ENCODE peak calls at places on chromosomes 7 and 10, in four cellular contexts. One of them, this sample, is unnamed.

GRCh38 chr10:67438605-67439258 is 257.3 kb downstream of the CTNNA3 start:
- DNase-seq in K562: no peak
- DNase-seq in H1: no peak
- DNase-seq in GM12878: no peak
- DNase-seq in this sample: no peak

GRCh38 chr10:126110434-126110833 is 214.1 kb downstream of the FANK1 start:
- DNase-seq in GM12878: no peak
- DNase-seq in H1: no peak
- DNase-seq in K562: no peak
- DNase-seq in this sample: peak

GRCh38 chr7:85554294-85554877 is 367.5 kb upstream of the SEMA3D start:
- DNase-seq in GM12878: no peak
- DNase-seq in K562: peak
- DNase-seq in H1: no peak
- DNase-seq in this sample: peak

GRCh38 chr7:116552616-116553015 is 27.8 kb downstream of the CAV1 start:
- DNase-seq in H1: no peak
- DNase-seq in K562: no peak
- DNase-seq in GM12878: no peak
- DNase-seq in this sample: peak

GRCh38 chr7:35356495-35356894 is 102.6 kb upstream of the TBX20 start:
- DNase-seq in GM12878: no peak
- DNase-seq in H1: no peak
- DNase-seq in K562: no peak
- DNase-seq in this sample: no peak

GRCh38 chr10:121753726-121754476 is 155.7 kb upstream of the FGFR2 start:
- DNase-seq in K562: no peak
- DNase-seq in H1: no peak
- DNase-seq in GM12878: peak
- DNase-seq in this sample: peak

GRCh38 chr10:100679327-100679726 is 66.1 kb upstream of the PAX2 start:
- DNase-seq in GM12878: no peak
- DNase-seq in K562: no peak
- DNase-seq in H1: no peak
- DNase-seq in this sample: no peak

GRCh38 chr7:155776606-155777005 is 35.7 kb downstream of the SHH start:
- DNase-seq in H1: no peak
- DNase-seq in K562: no peak
- DNase-seq in GM12878: no peak
- DNase-seq in this sample: no peak

GRCh38 chr7:142776206-142776844 is 5.6 kb downstream of the PRSS2 start:
- DNase-seq in H1: no peak
- DNase-seq in K562: no peak
- DNase-seq in GM12878: no peak
- DNase-seq in this sample: peak

GRCh38 chr10:132644544-132645530 is 107.2 kb downstream of the INPP5A start:
- DNase-seq in GM12878: no peak
- DNase-seq in K562: no peak
- DNase-seq in H1: no peak
- DNase-seq in this sample: no peak

GRCh38 chr10:110471566-110472139 is 26.1 kb upstream of the DUSP5 start:
- DNase-seq in H1: no peak
- DNase-seq in K562: no peak
- DNase-seq in GM12878: no peak
- DNase-seq in this sample: peak

GRCh38 chr10:116490028-116490662 is 55.6 kb upstream of the PNLIP start:
- DNase-seq in H1: no peak
- DNase-seq in GM12878: no peak
- DNase-seq in K562: peak
- DNase-seq in this sample: peak

GRCh38 chr7:148540041-148540738 is 50.4 kb upstream of the C7orf33 start:
- DNase-seq in H1: no peak
- DNase-seq in GM12878: no peak
- DNase-seq in K562: no peak
- DNase-seq in this sample: peak

GRCh38 chr10:119872860-119873671 is 423 bp upstream of the MCMBP start:
- DNase-seq in K562: peak
- DNase-seq in GM12878: peak
- DNase-seq in H1: peak
- DNase-seq in this sample: peak

GRCh38 chr10:1412531-1413189 is 324.7 kb downstream of the ADARB2 start:
- DNase-seq in K562: no peak
- DNase-seq in H1: no peak
- DNase-seq in GM12878: no peak
- DNase-seq in this sample: no peak

GRCh38 chr10:122307669-122308486 is 36.8 kb downstream of the BTBD16 start:
- DNase-seq in H1: no peak
- DNase-seq in GM12878: peak
- DNase-seq in K562: peak
- DNase-seq in this sample: peak

GRCh38 chr7:146321301-146321700 is 204.7 kb downstream of the CNTNAP2 start:
- DNase-seq in H1: no peak
- DNase-seq in GM12878: no peak
- DNase-seq in K562: no peak
- DNase-seq in this sample: no peak

GRCh38 chr10:6077071-6077675 is 11.7 kb upstream of the RBM17 start:
- DNase-seq in K562: no peak
- DNase-seq in H1: no peak
- DNase-seq in GM12878: no peak
- DNase-seq in this sample: no peak

GRCh38 chr10:79942261-79943185 is 6.4 kb downstream of the SFTPD start:
- DNase-seq in H1: peak
- DNase-seq in K562: no peak
- DNase-seq in GM12878: no peak
- DNase-seq in this sample: no peak

GRCh38 chr7:143280160-143280559 is 4.6 kb upstream of the TMEM139 start:
- DNase-seq in GM12878: no peak
- DNase-seq in K562: no peak
- DNase-seq in H1: no peak
- DNase-seq in this sample: no peak

GRCh38 chr10:48935141-48935540 is 4.5 kb downstream of the LRRC18 start:
- DNase-seq in H1: no peak
- DNase-seq in K562: no peak
- DNase-seq in GM12878: no peak
- DNase-seq in this sample: no peak

GRCh38 chr7:158572000-158572828 is 15.4 kb downstream of the PTPRN2 start:
- DNase-seq in H1: no peak
- DNase-seq in GM12878: no peak
- DNase-seq in K562: peak
- DNase-seq in this sample: no peak

GRCh38 chr7:158819571-158820203 is 9.6 kb downstream of the ESYT2 start:
- DNase-seq in H1: no peak
- DNase-seq in K562: peak
- DNase-seq in GM12878: no peak
- DNase-seq in this sample: no peak

GRCh38 chr7:79292834-79293233 is 160.6 kb downstream of the MAGI2 start:
- DNase-seq in K562: no peak
- DNase-seq in H1: no peak
- DNase-seq in GM12878: no peak
- DNase-seq in this sample: no peak

GRCh38 chr7:45185028-45185863 is 27.7 kb downstream of the RAMP3 start:
- DNase-seq in GM12878: no peak
- DNase-seq in K562: no peak
- DNase-seq in H1: no peak
- DNase-seq in this sample: no peak

GRCh38 chr7:144531181-144531580 is 127.7 kb upstream of the NOBOX start:
- DNase-seq in H1: no peak
- DNase-seq in GM12878: no peak
- DNase-seq in K562: no peak
- DNase-seq in this sample: no peak

GRCh38 chr10:125035136-125035535 is 93.2 kb downstream of the ZRANB1 start:
- DNase-seq in GM12878: no peak
- DNase-seq in K562: no peak
- DNase-seq in H1: no peak
- DNase-seq in this sample: peak

GRCh38 chr10:59177031-59177861 is 803 bp downstream of the PHYHIPL start:
- DNase-seq in GM12878: no peak
- DNase-seq in H1: no peak
- DNase-seq in K562: no peak
- DNase-seq in this sample: peak

GRCh38 chr10:124639646-124640045 is 104.5 kb downstream of the FAM53B start:
- DNase-seq in K562: no peak
- DNase-seq in H1: no peak
- DNase-seq in GM12878: no peak
- DNase-seq in this sample: no peak

GRCh38 chr7:5693529-5693928 is 87.9 kb downstream of the RNF216 start:
- DNase-seq in GM12878: peak
- DNase-seq in K562: no peak
- DNase-seq in H1: no peak
- DNase-seq in this sample: peak

GRCh38 chr10:7408494-7409044 is 2.3 kb downstream of the SFMBT2 start:
- DNase-seq in H1: peak
- DNase-seq in K562: peak
- DNase-seq in GM12878: no peak
- DNase-seq in this sample: peak

GRCh38 chr7:66896441-66896840 is 24.6 kb upstream of the TMEM248 start:
- DNase-seq in GM12878: no peak
- DNase-seq in K562: no peak
- DNase-seq in H1: no peak
- DNase-seq in this sample: no peak

GRCh38 chr7:96949766-96950165 is 55.6 kb upstream of the DLX6 start:
- DNase-seq in K562: no peak
- DNase-seq in H1: no peak
- DNase-seq in GM12878: no peak
- DNase-seq in this sample: no peak

GRCh38 chr10:60944159-60944909 is at the start of gene RHOBTB1:
- DNase-seq in K562: peak
- DNase-seq in H1: peak
- DNase-seq in GM12878: no peak
- DNase-seq in this sample: peak
- TF ChIP-seq CHD1 in K562: no peak
- TF ChIP-seq CHD1 in H1: no peak
- TF ChIP-seq CHD1 in GM12878: no peak
- TF ChIP-seq CHD1 in this sample: no peak

DNA sequence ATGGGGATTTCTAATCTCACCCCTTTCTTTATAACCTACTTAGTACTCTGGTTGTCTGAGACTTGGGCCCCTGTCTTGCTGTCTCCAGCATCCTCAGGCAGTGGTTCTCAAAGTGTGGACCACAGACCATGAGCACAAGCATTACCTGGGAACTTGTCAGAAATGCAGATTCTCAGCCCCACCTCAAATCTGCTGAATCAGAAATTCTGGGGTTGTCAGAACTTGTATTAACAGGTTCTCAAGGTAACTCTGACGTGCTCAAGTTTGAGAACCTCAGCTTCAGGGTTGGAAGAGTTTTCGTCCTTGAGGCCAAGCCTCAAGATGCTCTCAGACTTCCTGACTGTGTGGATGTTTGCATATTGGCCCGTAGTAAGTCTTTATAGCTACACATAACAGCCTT is 97.4 kb downstream of the REEP3 start:
- DNase-seq in H1: no peak
- DNase-seq in K562: no peak
- DNase-seq in GM12878: no peak
- DNase-seq in this sample: no peak
- TF ChIP-seq POLR2A in H1: no peak
- TF ChIP-seq POLR2A in K562: no peak
- TF ChIP-seq POLR2A in GM12878: no peak
- TF ChIP-seq POLR2A in this sample: no peak

GRCh38 chr10:15487376-15487775 is 116.3 kb upstream of the FAM171A1 start:
- DNase-seq in H1: no peak
- DNase-seq in GM12878: no peak
- DNase-seq in K562: no peak
- DNase-seq in this sample: no peak

GRCh38 chr10:15485027-15485426 is 113.9 kb upstream of the FAM171A1 start:
- DNase-seq in GM12878: no peak
- DNase-seq in K562: no peak
- DNase-seq in H1: no peak
- DNase-seq in this sample: no peak

GRCh38 chr10:15486404-15486803 is 115.3 kb upstream of the FAM171A1 start:
- DNase-seq in GM12878: no peak
- DNase-seq in H1: no peak
- DNase-seq in K562: no peak
- DNase-seq in this sample: peak

GRCh38 chr10:15484128-15484527 is 113.0 kb upstream of the FAM171A1 start:
- DNase-seq in H1: no peak
- DNase-seq in GM12878: no peak
- DNase-seq in K562: no peak
- DNase-seq in this sample: no peak

GRCh38 chr10:15485684-15486316 is 114.7 kb upstream of the FAM171A1 start:
- DNase-seq in K562: no peak
- DNase-seq in H1: no peak
- DNase-seq in GM12878: no peak
- DNase-seq in this sample: no peak
- TF ChIP-seq CHD1 in K562: no peak
- TF ChIP-seq CHD1 in H1: no peak
- TF ChIP-seq CHD1 in GM12878: no peak
- TF ChIP-seq CHD1 in this sample: no peak

DNA sequence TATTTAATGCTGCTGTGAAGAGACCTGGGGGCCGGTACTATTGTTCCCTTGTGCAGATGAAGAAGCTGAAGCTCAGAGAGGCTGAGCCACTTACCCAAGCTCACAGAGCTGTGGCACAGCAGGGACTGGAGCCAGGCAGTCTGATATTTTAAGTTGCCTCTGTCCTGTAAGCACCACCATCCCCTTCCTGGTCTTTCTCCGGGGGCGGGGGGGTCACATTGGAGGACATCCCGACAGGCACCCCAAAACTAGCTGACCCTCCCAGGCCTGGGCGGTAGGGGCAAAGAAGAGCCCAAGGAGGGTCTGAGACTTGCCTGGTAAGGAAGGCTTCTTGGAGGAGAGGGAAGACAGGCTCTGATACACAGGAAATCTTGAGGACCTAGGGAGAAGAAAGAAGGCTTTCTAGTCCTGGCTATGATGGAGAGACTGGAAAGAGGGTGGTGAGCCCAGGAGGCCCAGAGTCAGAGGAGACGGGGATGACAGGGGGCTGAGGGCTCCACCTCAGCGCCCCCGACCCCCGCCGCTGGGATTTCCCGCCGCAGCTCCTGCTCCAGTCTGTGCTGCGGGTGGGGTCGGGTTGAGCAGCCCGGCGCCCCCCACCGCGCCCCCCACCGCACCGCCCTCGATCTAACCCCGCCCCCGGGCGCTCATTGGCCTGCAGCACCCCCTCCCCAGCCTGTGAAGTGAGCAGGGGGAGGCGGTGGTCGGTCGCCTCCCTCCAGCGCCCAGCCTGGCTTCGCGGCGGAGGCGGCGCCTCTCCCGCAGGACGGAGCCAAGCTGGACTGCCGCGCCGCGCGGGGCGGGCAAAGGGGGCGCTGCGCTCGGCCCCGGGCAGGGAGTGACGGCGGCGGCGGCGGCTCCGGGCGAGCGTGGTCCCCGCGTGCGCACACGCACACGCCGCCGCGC is at the start of gene ADCYAP1R1:
- DNase-seq in GM12878: no peak
- DNase-seq in H1: peak
- DNase-seq in K562: no peak
- DNase-seq in this sample: no peak
- TF ChIP-seq POLR2A in GM12878: no peak
- TF ChIP-seq POLR2A in H1: no peak
- TF ChIP-seq POLR2A in K562: no peak
- TF ChIP-seq POLR2A in this sample: no peak

This sample was measured in IMR-90.